ENCODE peak calls at places on chromosomes 1 and 21, in four cellular contexts. B is fibroblast of lung, Q is SJSA1, M is endothelial cell. A is an unnamed sample.

GRCh38 chr1:236164273-236164672 is 21.9 kb downstream of the GPR137B start:
- DNase-seq in Q (no peak), B (no peak), M (no peak), A (no peak)

GRCh38 chr1:119611701-119612113 is 36.4 kb downstream of the ZNF697 start:
- DNase-seq in B (no peak), Q (peak), M (peak), A (peak)

GRCh38 chr1:107047602-107048001 is 8.9 kb upstream of the PRMT6 start:
- DNase-seq in B (no peak), M (no peak), Q (no peak), A (no peak)

GRCh38 chr1:209406111-209406654 is 177.3 kb upstream of the CAMK1G start:
- DNase-seq in Q (peak), B (peak), M (no peak), A (no peak)

GRCh38 chr1:3453203-3453761 is 1.2 kb upstream of the ARHGEF16 start:
- DNase-seq in B (peak), Q (peak), M (peak), A (peak)

GRCh38 chr1:29433830-29434229 is 197.5 kb downstream of the PTPRU start:
- DNase-seq in B (no peak), M (no peak), Q (no peak), A (no peak)

GRCh38 chr1:198669023-198669698 is 30.3 kb downstream of the PTPRC start:
- DNase-seq in Q (peak), B (peak), M (no peak), A (peak)

GRCh38 chr21:32364801-32365200 is 28.0 kb downstream of the URB1 start:
- DNase-seq in M (no peak), Q (no peak), B (no peak), A (no peak)

GRCh38 chr1:215287362-215287761 is 204.8 kb downstream of the KCNK2 start:
- DNase-seq in Q (no peak), M (no peak), B (no peak), A (no peak)

GRCh38 chr1:158534496-158534895 is 19.7 kb downstream of the OR6Y1 start:
- DNase-seq in M (no peak), Q (no peak), B (no peak), A (no peak)

GRCh38 chr1:200107004-200107470 is 79.5 kb downstream of the NR5A2 start:
- DNase-seq in B (no peak), M (no peak), Q (peak), A (no peak)

GRCh38 chr1:174875306-174875705 is 124.4 kb upstream of the CACYBP start:
- DNase-seq in Q (no peak), B (no peak), M (peak), A (peak)

GRCh38 chr1:37811027-37811655 is 3.1 kb upstream of the YRDC start:
- DNase-seq in B (peak), Q (peak), M (peak), A (peak)

A was measured in T-helper 9 cell.